ENCODE peak calls at places on chromosomes 7 and 10, in eight cellular contexts. I, K, P, Y, M, Z, D and E are unnamed samples. For H3K4me1, the result is how much of the 10 kb centered on the place peaks cover.

GRCh38 chr7:111098011-111098925 is 7.3 kb downstream of the LRRN3 start:
- DNase-seq in Y (peak), D (peak), I (no peak), K (no peak), Z (peak), P (no peak), M (peak), E (no peak)

GRCh38 chr10:31013331-31013730 is 18.3 kb downstream of the ZNF438 start:
- DNase-seq in Z (no peak), Y (no peak), P (no peak), K (no peak), I (no peak), M (no peak), D (no peak), E (no peak)

GRCh38 chr10:93357680-93358079 is 124.5 kb downstream of the MYOF start:
- DNase-seq in I (peak), D (peak), M (peak), Y (no peak), K (no peak), P (no peak), Z (no peak), E (no peak)

GRCh38 chr10:44864042-44864436 is 47.1 kb upstream of the TMEM72 start:
- DNase-seq in K (no peak), Z (no peak), Y (peak), M (peak), D (peak), P (peak), I (no peak), E (no peak)

GRCh38 chr10:84348431-84348830 is 20.0 kb downstream of the CCSER2 start:
- DNase-seq in Z (no peak), I (no peak), Y (no peak), K (no peak), M (no peak), D (no peak), P (no peak), E (no peak)

GRCh38 chr7:22219036-22219435 is 137.9 kb downstream of the RAPGEF5 start:
- DNase-seq in K (no peak), D (no peak), I (no peak), Z (no peak), Y (no peak), M (no peak), P (no peak), E (no peak)

GRCh38 chr7:69599879-69600764 is 1.8 kb downstream of the AUTS2 start:
- DNase-seq in M (peak), K (no peak), D (peak), Y (peak), Z (no peak), P (no peak), I (no peak), E (no peak)

GRCh38 chr7:3754488-3755365 is 453.7 kb downstream of the SDK1 start:
- DNase-seq in M (no peak), I (no peak), Z (no peak), Y (no peak), D (peak), P (no peak), K (peak), E (peak)

GRCh38 chr7:158812684-158813083 is 16.6 kb downstream of the ESYT2 start:
- DNase-seq in D (no peak), K (no peak), I (no peak), M (no peak), Y (no peak), Z (peak), P (no peak), E (no peak)

GRCh38 chr7:158815046-158815445 is 14.3 kb downstream of the ESYT2 start:
- DNase-seq in D (no peak), Z (no peak), K (no peak), I (no peak), Y (no peak), P (no peak), M (peak), E (no peak)

GRCh38 chr7:158816271-158816670 is 13.0 kb downstream of the ESYT2 start:
- DNase-seq in Y (no peak), P (no peak), Z (no peak), M (no peak), D (no peak), I (no peak), K (no peak), E (no peak)

GRCh38 chr7:158815471-158816128 is 13.7 kb downstream of the ESYT2 start:
- DNase-seq in D (no peak), I (no peak), K (no peak), Z (no peak), M (no peak), Y (no peak), P (no peak), E (no peak)

GRCh38 chr7:158814637-158815036 is 14.7 kb downstream of the ESYT2 start:
- DNase-seq in P (no peak), Y (no peak), I (no peak), M (no peak), Z (no peak), D (no peak), K (no peak), E (no peak)
- H3K4me3 ChIP-seq in P (no peak), Y (no peak), I (no peak), M (no peak), Z (no peak), D (no peak), K (no peak), E (no peak)

DNA sequence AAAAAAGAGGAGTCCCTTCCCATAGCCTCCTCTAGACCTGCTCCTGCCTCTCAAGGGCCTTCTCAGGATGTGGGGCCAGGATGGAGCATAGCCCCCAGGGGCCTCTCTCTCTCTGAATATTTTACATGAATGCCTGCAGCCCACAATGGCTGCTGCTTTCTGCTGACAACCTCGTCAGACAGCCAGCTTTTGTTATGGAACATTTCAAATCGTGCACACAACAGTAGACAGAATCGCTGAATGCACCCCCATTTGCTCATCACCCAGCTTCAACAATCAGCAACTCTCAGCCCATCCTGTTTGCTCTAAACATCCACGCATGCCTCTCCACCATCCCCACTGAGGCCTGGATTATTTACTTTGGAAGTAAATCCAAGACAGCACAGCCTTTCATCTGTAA is 5.4 kb downstream of the PLAC9 start:
- DNase-seq in Z (no peak), Y (no peak), D (no peak), M (no peak), K (no peak), I (no peak), P (no peak), E (no peak)
- H3K27ac ChIP-seq in Z (peak), Y (peak), D (no peak), M (no peak), K (no peak), I (no peak), P (peak), E (peak)

GRCh38 chr7:28572321-28573058 is 160.2 kb downstream of the CREB5 start:
- DNase-seq in P (no peak), K (no peak), Y (no peak), M (no peak), Z (no peak), I (no peak), D (peak), E (no peak)

GRCh38 chr7:28570970-28571288 is 158.6 kb downstream of the CREB5 start:
- DNase-seq in D (no peak), I (no peak), M (no peak), P (no peak), Z (no peak), K (no peak), Y (no peak), E (no peak)

GRCh38 chr7:28573059-28573553 is 160.8 kb downstream of the CREB5 start:
- DNase-seq in P (no peak), D (peak), M (no peak), I (no peak), Z (no peak), Y (no peak), K (peak), E (peak)

GRCh38 chr7:28571405-28571804 is 159.1 kb downstream of the CREB5 start:
- DNase-seq in D (no peak), M (no peak), Y (no peak), K (no peak), I (no peak), Z (no peak), P (no peak), E (no peak)

GRCh38 chr7:28570113-28570969 is 158.0 kb downstream of the CREB5 start:
- DNase-seq in Y (no peak), K (no peak), M (no peak), D (no peak), P (no peak), Z (peak), I (no peak), E (no peak)
- H3K4me1 ChIP-seq in Y (under half), K (under half), M (under half), D (under half), P (under half), Z (under half), I (under half), E (under half)

DNA sequence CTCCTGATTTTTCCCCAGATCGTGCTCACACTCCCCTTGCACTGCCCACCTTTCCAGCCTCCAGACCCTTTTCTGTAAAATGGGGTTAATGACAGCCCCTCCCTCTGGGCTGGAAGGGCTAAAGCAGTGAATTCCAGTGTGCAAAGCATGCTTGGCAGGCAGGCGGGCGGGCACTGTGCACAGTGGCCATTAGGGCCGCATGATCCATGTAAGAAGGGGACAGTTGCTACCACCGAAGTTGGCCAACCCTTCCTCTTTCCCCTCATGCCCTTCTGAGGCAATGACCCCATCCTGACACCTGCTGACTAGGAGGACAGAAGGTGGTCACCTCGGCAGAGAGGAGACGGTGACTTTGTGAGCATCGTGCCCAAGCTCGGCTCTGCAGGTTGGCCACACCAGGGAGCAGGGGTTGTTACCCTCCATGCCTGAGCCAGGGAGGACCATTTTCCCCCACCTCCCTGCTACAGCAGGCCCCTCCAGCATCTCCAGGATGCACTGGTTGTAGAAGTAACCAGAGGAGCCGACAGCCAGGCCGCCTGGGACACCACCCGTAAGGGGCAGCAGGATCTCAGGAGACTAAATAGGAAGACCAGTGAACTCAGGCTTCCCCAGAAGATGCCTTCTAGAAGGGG is 166.4 kb downstream of the SLIT1 start:
- DNase-seq in Z (no peak), D (no peak), I (no peak), M (no peak), Y (no peak), K (no peak), P (no peak), E (no peak)
- H3K4me3 ChIP-seq in Z (no peak), D (no peak), I (no peak), M (no peak), Y (no peak), K (no peak), P (no peak), E (no peak)

DNA sequence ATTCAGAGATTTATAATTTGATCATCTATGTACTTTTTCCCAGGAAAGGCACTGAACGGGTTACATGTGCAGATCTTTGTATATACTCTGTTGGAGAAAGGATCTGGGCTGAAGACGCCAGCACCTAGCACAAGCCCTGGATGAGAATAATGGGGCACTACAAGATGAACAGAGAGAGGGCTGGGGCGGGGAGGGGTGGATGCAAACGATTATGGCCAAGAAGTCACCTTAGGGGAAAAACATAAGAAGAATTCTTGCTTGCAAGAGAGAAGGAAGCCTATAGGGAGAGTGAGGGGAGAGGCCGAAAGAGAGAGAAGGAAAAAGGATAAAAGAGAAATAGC is 2.9 kb upstream of the ANTXRL start:
- DNase-seq in Y (no peak), K (no peak), D (no peak), P (no peak), M (no peak), Z (peak), I (no peak), E (no peak)
- H3K27ac ChIP-seq in Y (peak), K (no peak), D (no peak), P (no peak), M (no peak), Z (no peak), I (no peak), E (no peak)

GRCh38 chr7:30931927-30932540 is 20.4 kb downstream of the AQP1 start:
- DNase-seq in Z (peak), M (no peak), Y (no peak), P (no peak), K (no peak), D (no peak), I (no peak), E (no peak)
- H3K4me1 ChIP-seq in Z (under half), M (under half), Y (under half), P (under half), K (under half), D (under half), I (under half), E (under half)

GRCh38 chr10:68600041-68600778 is 40.1 kb downstream of the TET1 start:
- DNase-seq in Y (peak), P (peak), I (peak), K (peak), Z (peak), M (peak), D (peak), E (peak)

GRCh38 chr10:68601490-68602265 is 41.5 kb downstream of the TET1 start:
- DNase-seq in K (no peak), P (no peak), Y (no peak), M (no peak), Z (no peak), D (no peak), I (no peak), E (no peak)

GRCh38 chr10:68597407-68597806 is 37.3 kb downstream of the TET1 start:
- DNase-seq in Z (no peak), D (no peak), I (no peak), M (no peak), K (no peak), Y (no peak), P (no peak), E (no peak)

GRCh38 chr10:68599754-68600040 is 39.6 kb downstream of the TET1 start:
- DNase-seq in I (no peak), Y (no peak), D (no peak), M (no peak), P (no peak), K (no peak), Z (no peak), E (no peak)

DNA sequence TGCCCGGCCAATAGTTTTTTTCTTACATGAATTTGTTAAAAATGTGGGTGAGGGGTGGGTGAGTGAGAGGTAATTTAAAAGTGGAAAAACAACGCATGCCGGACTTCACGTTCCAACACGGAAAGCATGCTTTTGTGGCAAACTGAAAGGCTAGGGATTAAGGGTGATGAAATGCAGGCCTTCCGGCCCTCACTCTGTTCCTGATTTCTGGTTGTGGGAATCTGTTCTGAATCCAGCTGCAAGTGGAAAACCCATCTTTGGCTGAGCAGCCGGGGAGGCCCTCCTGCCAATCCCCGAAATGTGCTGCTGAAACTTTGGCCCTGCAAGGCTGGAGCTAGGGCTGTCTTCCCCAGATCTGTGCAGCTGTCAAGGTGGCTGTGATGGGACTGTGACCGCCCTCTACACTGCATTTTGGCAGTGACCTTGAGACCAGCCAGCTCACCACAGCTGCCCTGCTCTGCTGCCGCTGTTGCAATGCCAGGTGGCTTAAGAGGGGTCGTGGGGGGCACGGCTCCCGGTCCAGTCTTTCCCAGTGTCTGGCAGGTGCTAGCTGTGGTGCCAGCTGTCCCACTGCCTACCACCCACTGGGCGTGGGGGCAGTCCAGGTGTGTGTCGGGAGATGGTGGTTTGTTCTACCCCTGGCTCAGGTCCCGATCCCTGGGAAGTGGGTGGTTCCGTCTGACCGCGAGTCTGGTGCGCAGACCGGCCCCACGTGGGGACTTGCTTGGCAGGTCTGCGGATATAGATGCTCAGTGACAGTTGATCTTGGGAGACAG is 39.0 kb downstream of the TET1 start:
- DNase-seq in D (peak), M (peak), Y (peak), I (peak), K (no peak), P (no peak), Z (no peak), E (peak)
- H3K4me3 ChIP-seq in D (no peak), M (peak), Y (peak), I (no peak), K (no peak), P (peak), Z (no peak), E (peak)